ENCODE peak calls at places on chromosome X, in ten cellular contexts. E, I, C, U, T, N, F, S, Z and X are unnamed samples. For H3K9me3 and H3K4me1, the result is how much of the 10 kb centered on the place peaks cover.

GRCh38 chrX:39946822-39947221 is 150.9 kb downstream of the BCOR start:
- DNase-seq in I (no peak), T (no peak), N (no peak), E (no peak), F (no peak), S (no peak), U (no peak), C (no peak), Z (no peak), X (no peak)

GRCh38 chrX:25721564-25721963 is 416.6 kb upstream of the MAGEB18 start:
- DNase-seq in N (peak), C (peak), F (no peak), S (no peak), T (no peak), I (no peak), U (no peak), E (peak), Z (peak), X (peak)

GRCh38 chrX:120316587-120317283 is 5.5 kb upstream of the TMEM255A start:
- DNase-seq in U (no peak), I (no peak), T (no peak), C (no peak), Z (no peak), F (no peak), N (peak), E (no peak), S (no peak), X (no peak)

GRCh38 chrX:154382483-154383069 is 3.5 kb downstream of the EMD start:
- DNase-seq in Z (no peak), F (no peak), C (no peak), T (no peak), I (no peak), N (no peak), U (no peak), S (no peak), E (no peak), X (no peak)

GRCh38 chrX:18895157-18895952 is 88.6 kb downstream of the PHKA2 start:
- DNase-seq in E (no peak), S (no peak), C (no peak), U (peak), F (no peak), I (no peak), N (peak), Z (no peak), T (no peak), X (no peak)

GRCh38 chrX:85017721-85018120 is 14.0 kb downstream of the APOOL start:
- DNase-seq in E (no peak), I (no peak), U (no peak), T (no peak), F (no peak), N (peak), S (no peak), Z (no peak), C (no peak), X (no peak)

GRCh38 chrX:134186362-134187121 is 50.4 kb upstream of the CCDC160 start:
- DNase-seq in U (no peak), Z (no peak), F (peak), T (peak), E (no peak), I (peak), C (peak), S (no peak), N (no peak), X (peak)

GRCh38 chrX:121106484-121107235 is 59.2 kb downstream of the GLUD2 start:
- DNase-seq in I (no peak), T (no peak), Z (no peak), E (no peak), C (no peak), S (no peak), U (no peak), F (no peak), N (no peak), X (no peak)

GRCh38 chrX:115013705-115014104 is 3.7 kb downstream of the IL13RA2 start:
- DNase-seq in I (no peak), U (no peak), N (peak), E (no peak), F (no peak), S (no peak), C (no peak), Z (no peak), T (no peak), X (no peak)

GRCh38 chrX:28408017-28408723 is 179.1 kb upstream of the IL1RAPL1 start:
- DNase-seq in S (no peak), E (no peak), N (no peak), C (no peak), Z (no peak), I (no peak), U (no peak), F (no peak), T (no peak), X (no peak)

GRCh38 chrX:102599950-102600579 is 750 bp downstream of the ARMCX5 start:
- DNase-seq in S (no peak), C (no peak), U (no peak), Z (no peak), T (no peak), F (no peak), N (peak), I (no peak), E (peak), X (no peak)

GRCh38 chrX:790780-791360 is 160.3 kb downstream of the SHOX start:
- DNase-seq in I (no peak), Z (no peak), S (no peak), C (no peak), U (no peak), F (no peak), E (no peak), T (no peak), N (no peak), X (no peak)
- H3K9me3 ChIP-seq in I (under half), Z (under half), S (under half), C (under half), U (under half), F (under half), E (under half), T (under half), N (under half), X (under half)

GRCh38 chrX:6468716-6469115 is 66.2 kb downstream of the VCX3A start:
- DNase-seq in N (peak), I (no peak), T (no peak), Z (no peak), F (no peak), E (no peak), U (no peak), S (no peak), C (no peak), X (no peak)
- H3K4me1 ChIP-seq in N (under half), I (under half), T (under half), Z (under half), F (under half), E (under half), U (under half), S (under half), C (under half), X (under half)

GRCh38 chrX:135435139-135435922 is 13.6 kb downstream of the SMIM10L2A start:
- DNase-seq in F (no peak), Z (no peak), T (no peak), U (no peak), E (peak), I (no peak), C (no peak), N (no peak), S (no peak), X (no peak)
- H3K9me3 ChIP-seq in F (under half), Z (under half), T (under half), U (under half), E (under half), I (under half), C (under half), N (under half), S (under half), X (under half)

GRCh38 chrX:72125331-72126047 is 6.2 kb downstream of the RTL5 start:
- DNase-seq in Z (no peak), F (no peak), E (no peak), U (no peak), T (no peak), S (no peak), N (no peak), I (no peak), C (no peak), X (no peak)
- H3K4me1 ChIP-seq in Z (under half), F (under half), E (under half), U (under half), T (half or more), S (under half), N (half or more), I (under half), C (under half), X (under half)

GRCh38 chrX:148806145-148806868 is 305.9 kb downstream of the AFF2 start:
- DNase-seq in C (no peak), Z (no peak), N (no peak), S (no peak), E (no peak), F (no peak), I (no peak), U (no peak), T (no peak), X (no peak)

GRCh38 chrX:148813422-148813821 is 313.0 kb downstream of the AFF2 start:
- DNase-seq in F (no peak), T (no peak), N (no peak), I (no peak), S (no peak), C (no peak), U (no peak), E (no peak), Z (no peak), X (no peak)

GRCh38 chrX:148804579-148804978 is 304.2 kb downstream of the AFF2 start:
- DNase-seq in Z (no peak), S (no peak), I (no peak), C (no peak), T (no peak), E (no peak), N (no peak), U (no peak), F (no peak), X (no peak)

GRCh38 chrX:148811236-148811635 is 310.8 kb downstream of the AFF2 start:
- DNase-seq in N (no peak), E (no peak), S (no peak), I (no peak), U (no peak), F (no peak), C (no peak), T (no peak), Z (no peak), X (no peak)

DNA sequence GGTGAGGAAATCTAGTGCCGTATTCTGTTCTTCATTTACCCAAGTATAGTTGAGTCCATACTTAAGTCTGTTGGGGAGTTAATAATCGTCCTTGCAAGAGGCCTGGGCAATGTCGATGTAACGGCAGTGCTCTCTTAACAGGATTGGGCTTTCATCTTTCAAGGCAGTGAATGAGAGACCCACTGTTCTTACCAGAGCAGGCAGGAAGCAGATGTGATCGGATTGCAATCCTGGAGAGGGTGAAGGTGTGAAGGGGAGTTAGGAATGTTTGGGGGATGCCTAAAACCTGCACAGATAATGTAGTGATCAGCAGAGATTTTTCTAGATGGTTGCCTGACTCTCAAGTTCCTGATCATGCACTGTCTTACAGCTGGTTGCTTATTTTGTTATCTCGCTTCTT is 308.4 kb downstream of the AFF2 start:
- DNase-seq in I (no peak), U (no peak), Z (no peak), F (no peak), N (no peak), C (no peak), S (no peak), T (no peak), E (no peak), X (no peak)
- H3K9me3 ChIP-seq in I (under half), U (under half), Z (under half), F (under half), N (under half), C (under half), S (under half), T (under half), E (under half), X (under half)

DNA sequence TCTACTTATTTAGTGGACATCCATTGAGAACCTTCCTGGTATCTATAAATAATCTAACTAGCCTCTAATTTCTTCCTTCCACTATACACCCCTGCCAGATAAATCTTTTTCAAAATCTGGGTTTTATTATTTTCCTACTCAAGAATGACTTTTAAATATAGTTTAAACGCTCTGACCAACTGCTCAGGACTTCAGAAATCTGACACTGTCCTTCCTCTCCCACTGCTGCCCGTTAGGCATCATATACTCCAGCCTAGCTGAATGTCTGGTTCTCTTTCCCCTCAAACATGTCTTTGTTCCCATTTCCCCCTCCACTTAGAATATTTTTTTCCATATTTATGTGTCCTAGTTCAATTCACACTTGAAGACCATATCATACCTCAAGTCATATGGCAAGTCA is 35.2 kb upstream of the CBLL2 start:
- DNase-seq in E (no peak), F (no peak), N (no peak), S (no peak), Z (no peak), U (no peak), T (no peak), C (no peak), I (no peak), X (no peak)
- H3K4me1 ChIP-seq in E (under half), F (under half), N (under half), S (under half), Z (under half), U (under half), T (under half), C (under half), I (under half), X (under half)

GRCh38 chrX:81237516-81237915 is 35.6 kb downstream of the SH3BGRL start:
- DNase-seq in Z (no peak), E (no peak), T (no peak), C (no peak), U (no peak), F (no peak), N (no peak), S (no peak), I (no peak), X (no peak)

GRCh38 chrX:81240701-81241100 is 38.8 kb downstream of the SH3BGRL start:
- DNase-seq in I (no peak), Z (no peak), F (no peak), N (no peak), T (no peak), E (no peak), S (no peak), C (no peak), U (no peak), X (no peak)

GRCh38 chrX:81232218-81232617 is 30.3 kb downstream of the SH3BGRL start:
- DNase-seq in T (no peak), S (no peak), E (no peak), Z (no peak), I (no peak), U (no peak), C (no peak), N (no peak), F (no peak), X (no peak)

GRCh38 chrX:81241753-81242152 is 39.9 kb downstream of the SH3BGRL start:
- DNase-seq in N (no peak), C (no peak), E (no peak), T (no peak), S (no peak), Z (no peak), F (no peak), I (no peak), U (no peak), X (no peak)

DNA sequence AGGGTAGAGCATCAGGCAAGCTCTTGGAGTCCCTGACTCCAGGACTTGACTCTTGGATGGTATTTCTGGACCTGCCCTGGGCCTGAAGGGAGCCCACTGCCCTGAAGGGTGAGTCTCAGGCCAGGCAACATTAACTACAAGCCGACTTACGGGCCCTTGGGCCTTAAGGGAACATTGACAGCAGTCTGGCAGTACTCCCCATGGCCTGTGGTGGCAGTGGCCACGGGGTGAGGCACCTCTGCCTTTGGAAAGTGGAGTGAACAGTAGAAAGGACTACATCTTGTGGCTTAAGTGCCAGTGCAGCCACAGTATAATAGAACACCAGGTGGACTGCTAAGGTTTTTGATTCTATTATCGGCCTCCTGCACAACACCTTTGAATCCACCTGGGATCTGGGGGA is 36.3 kb downstream of the SH3BGRL start:
- DNase-seq in U (no peak), I (no peak), Z (no peak), E (no peak), T (no peak), C (no peak), N (no peak), S (no peak), F (no peak), X (no peak)
- H3K9me3 ChIP-seq in U (under half), I (under half), Z (under half), E (under half), T (under half), C (under half), N (under half), S (under half), F (under half), X (under half)

GRCh38 chrX:17610788-17611187 is 126.5 kb upstream of the SCML1 start:
- DNase-seq in S (no peak), T (no peak), N (no peak), I (no peak), C (no peak), U (no peak), F (no peak), Z (no peak), E (no peak), X (no peak)
- H3K4me1 ChIP-seq in S (under half), T (under half), N (under half), I (under half), C (under half), U (under half), F (under half), Z (under half), E (under half), X (under half)

GRCh38 chrX:119186763-119187162 is 49.3 kb upstream of the PGRMC1 start:
- DNase-seq in U (no peak), Z (no peak), F (no peak), T (no peak), C (no peak), E (no peak), S (no peak), N (no peak), I (no peak), X (no peak)

GRCh38 chrX:119187298-119187697 is 48.8 kb upstream of the PGRMC1 start:
- DNase-seq in I (no peak), S (no peak), F (no peak), N (no peak), E (peak), Z (no peak), T (no peak), C (peak), U (no peak), X (no peak)

GRCh38 chrX:119189115-119189514 is 47.0 kb upstream of the PGRMC1 start:
- DNase-seq in I (no peak), T (no peak), F (no peak), C (no peak), N (peak), Z (no peak), U (no peak), E (no peak), S (no peak), X (no peak)

GRCh38 chrX:119189586-119189985 is 46.5 kb upstream of the PGRMC1 start:
- DNase-seq in N (no peak), I (no peak), T (no peak), E (no peak), C (no peak), U (no peak), Z (no peak), S (no peak), F (no peak), X (no peak)

DNA sequence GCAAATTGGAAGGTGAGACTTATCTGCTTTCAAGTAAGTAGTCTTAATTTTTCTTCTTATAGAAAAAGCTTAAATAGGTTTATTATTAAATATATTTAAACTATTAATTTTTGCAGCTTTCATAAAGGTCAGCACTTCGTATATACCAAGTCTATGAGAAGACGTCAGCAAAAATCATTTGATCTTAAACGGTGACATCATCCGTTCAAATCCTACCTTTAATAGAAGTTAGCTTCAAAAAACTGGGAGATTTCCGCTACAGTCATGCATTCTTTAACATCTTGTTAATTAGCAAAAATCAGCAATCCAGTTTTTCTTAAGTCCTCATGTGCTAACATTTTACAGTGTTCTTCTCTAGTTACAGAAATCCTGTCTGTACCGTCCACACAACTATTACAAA is 49.9 kb upstream of the PGRMC1 start:
- DNase-seq in E (no peak), F (no peak), T (no peak), U (no peak), I (no peak), C (no peak), S (no peak), Z (no peak), N (no peak), X (no peak)
- H3K9me3 ChIP-seq in E (under half), F (under half), T (under half), U (under half), I (under half), C (under half), S (under half), Z (under half), N (under half), X (under half)

GRCh38 chrX:65705439-65705838 is 38.0 kb downstream of the MSN start:
- DNase-seq in S (no peak), T (no peak), N (peak), C (peak), U (no peak), Z (no peak), F (no peak), E (no peak), I (no peak), X (no peak)

GRCh38 chrX:65697915-65698796 is 30.7 kb downstream of the MSN start:
- DNase-seq in U (no peak), S (no peak), C (peak), N (no peak), Z (no peak), F (peak), I (peak), T (peak), E (peak), X (no peak)

GRCh38 chrX:65706041-65706828 is 38.8 kb downstream of the MSN start:
- DNase-seq in T (no peak), U (peak), S (peak), I (no peak), E (no peak), Z (no peak), F (peak), C (no peak), N (peak), X (no peak)

GRCh38 chrX:65707153-65707552 is 39.7 kb downstream of the MSN start:
- DNase-seq in E (no peak), C (no peak), F (no peak), I (no peak), U (no peak), S (no peak), N (no peak), Z (no peak), T (no peak), X (no peak)

DNA sequence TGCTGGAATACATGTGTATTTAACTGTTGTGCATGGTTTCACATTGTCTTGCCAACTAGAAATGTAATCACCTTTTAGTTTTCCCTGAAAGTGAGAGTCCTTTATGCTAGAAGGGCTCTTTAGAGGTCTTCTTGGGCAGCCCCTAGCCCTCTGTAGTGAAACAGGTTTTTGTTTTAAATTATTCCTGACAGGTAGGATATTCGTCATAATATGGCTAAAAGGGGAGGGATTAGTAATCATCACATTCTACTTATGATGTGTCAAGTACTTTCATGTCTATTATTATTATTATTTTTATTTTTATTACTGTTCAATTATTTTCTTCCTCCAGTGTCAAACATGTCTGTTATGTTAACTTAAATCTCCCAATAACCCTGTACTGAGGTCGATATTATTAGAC is 35.5 kb downstream of the MSN start:
- DNase-seq in C (no peak), N (no peak), Z (no peak), S (no peak), F (no peak), I (no peak), T (no peak), U (no peak), E (no peak), X (no peak)
- H3K4me1 ChIP-seq in C (half or more), N (under half), Z (under half), S (half or more), F (half or more), I (half or more), T (half or more), U (under half), E (under half), X (under half)